ENCODE peak calls at places on chromosomes 16 and 17, in four cellular contexts. U is WTC11, J is K562, W is HepG2. Z is an unnamed sample.

GRCh38 chr17:81528384-81528650 is 140 bp downstream of the FSCN2 start:
- DNase-seq in U (no peak), J (no peak), W (no peak), Z (no peak)

GRCh38 chr16:13186813-13187212 is 285.4 kb downstream of the SHISA9 start:
- DNase-seq in U (peak), J (no peak), W (peak), Z (no peak)

GRCh38 chr16:68790130-68790761 is 53.1 kb upstream of the TANGO6 start:
- DNase-seq in U (peak), J (no peak), W (peak), Z (no peak)

GRCh38 chr17:29145289-29146058 is 34.7 kb downstream of the MYO18A start:
- DNase-seq in U (peak), J (peak), W (peak), Z (no peak)

GRCh38 chr16:69918241-69918640 is 32.9 kb upstream of the CLEC18A start:
- DNase-seq in U (no peak), J (no peak), W (no peak), Z (no peak)

GRCh38 chr17:75059369-75060345 is 12.6 kb downstream of the KCTD2 start:
- DNase-seq in U (no peak), J (no peak), W (peak), Z (no peak)

GRCh38 chr16:70660672-70661350 is 14.5 kb downstream of the IL34 start:
- DNase-seq in U (no peak), J (no peak), W (no peak), Z (no peak)

GRCh38 chr16:68227850-68228553 is 7.9 kb downstream of the ESRP2 start:
- DNase-seq in U (no peak), J (peak), W (no peak), Z (no peak)

GRCh38 chr17:79855331-79856124 is 16.3 kb upstream of the CBX4 start:
- DNase-seq in U (no peak), J (no peak), W (no peak), Z (no peak)

GRCh38 chr16:22357635-22357971 is 16.8 kb downstream of the CDR2 start:
- DNase-seq in U (no peak), J (no peak), W (no peak), Z (no peak)

GRCh38 chr16:52861614-52862022 is 191.1 kb downstream of the CHD9NB start:
- DNase-seq in U (peak), J (no peak), W (peak), Z (peak)

GRCh38 chr17:79073016-79073705 is 1.5 kb upstream of the ENGASE start:
- DNase-seq in U (no peak), J (no peak), W (no peak), Z (no peak)

GRCh38 chr16:48054881-48055601 is 100.8 kb downstream of the ABCC12 start:
- DNase-seq in U (peak), J (peak), W (peak), Z (peak)

GRCh38 chr17:48175692-48176450 is 68.3 kb downstream of the SNX11 start:
- DNase-seq in U (no peak), J (no peak), W (no peak), Z (no peak)

GRCh38 chr16:79274197-79274596 is 326.3 kb downstream of the MAF start:
- DNase-seq in U (no peak), J (no peak), W (no peak), Z (no peak)

GRCh38 chr17:34151081-34151480 is 104.0 kb upstream of the CCL2 start:
- DNase-seq in U (no peak), J (no peak), W (no peak), Z (no peak)

GRCh38 chr17:39270923-39271322 is 45.2 kb upstream of the STAC2 start:
- DNase-seq in U (no peak), J (no peak), W (no peak), Z (no peak)

GRCh38 chr17:44354582-44355309 is 8.9 kb downstream of the FAM171A2 start:
- DNase-seq in U (peak), J (peak), W (no peak), Z (peak)

GRCh38 chr16:70715860-70716357 is 30.1 kb upstream of the MTSS2 start:
- DNase-seq in U (no peak), J (no peak), W (no peak), Z (no peak)

GRCh38 chr17:77423589-77424451 is 283.1 kb downstream of the SEC14L1 start:
- DNase-seq in U (no peak), J (no peak), W (no peak), Z (no peak)

GRCh38 chr17:62644487-62645173 is 17.2 kb downstream of the MRC2 start:
- DNase-seq in U (peak), J (peak), W (peak), Z (peak)

GRCh38 chr16:915546-915945 is 55.2 kb downstream of the LMF1 start:
- DNase-seq in U (no peak), J (no peak), W (no peak), Z (no peak)

GRCh38 chr17:19541445-19541844 is 7.8 kb downstream of the SLC47A1 start:
- DNase-seq in U (no peak), J (no peak), W (no peak), Z (no peak)

GRCh38 chr16:15613676-15614075 is 29.3 kb downstream of the MARF1 start:
- DNase-seq in U (no peak), J (no peak), W (no peak), Z (no peak)

GRCh38 chr16:81313731-81314602 is 795 bp upstream of the GAN start:
- DNase-seq in U (peak), J (no peak), W (peak), Z (peak)

GRCh38 chr17:57945999-57946797 is 9.0 kb downstream of the CUEDC1 start:
- DNase-seq in U (no peak), J (no peak), W (no peak), Z (no peak)

GRCh38 chr16:87424260-87424659 is 32.1 kb downstream of the MAP1LC3B start:
- DNase-seq in U (no peak), J (no peak), W (no peak), Z (no peak)

GRCh38 chr16:68406458-68407041 is 41.8 kb downstream of the SMPD3 start:
- DNase-seq in U (no peak), J (no peak), W (no peak), Z (no peak)

GRCh38 chr17:18921912-18922451 is 30.0 kb upstream of the SLC5A10 start:
- DNase-seq in U (no peak), J (no peak), W (no peak), Z (no peak)

GRCh38 chr16:71426069-71426879 is 15.6 kb downstream of the TLE7 start:
- DNase-seq in U (peak), J (peak), W (peak), Z (peak)

GRCh38 chr16:13316008-13316407 is 414.6 kb downstream of the SHISA9 start:
- DNase-seq in U (no peak), J (no peak), W (no peak), Z (no peak)

DNA sequence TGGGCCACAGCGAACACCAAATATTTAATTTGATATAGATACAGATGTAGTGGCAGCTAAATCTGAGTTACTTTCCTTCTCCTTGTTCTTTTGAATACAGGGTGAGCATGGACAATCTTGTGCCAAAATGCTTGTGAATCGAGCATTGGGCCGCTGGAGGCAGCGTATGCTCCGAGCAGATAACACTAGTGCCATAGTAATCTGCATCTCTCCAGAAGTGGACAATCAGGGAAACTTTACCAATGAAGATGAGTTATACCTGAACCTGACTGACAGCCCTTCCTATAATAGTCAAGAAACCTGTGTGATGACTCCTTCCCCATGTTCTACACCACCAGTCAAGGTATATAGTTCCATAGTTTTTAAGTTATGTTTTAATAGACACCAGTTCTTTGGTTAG is 21.2 kb upstream of the BCAS3 start:
- DNase-seq in U (no peak), J (peak), W (no peak), Z (no peak)
- TF ChIP-seq ATF3 in U (no peak), J (no peak), W (no peak), Z (no peak)

GRCh38 chr17:11094377-11094776 is 146.6 kb upstream of the SHISA6 start:
- DNase-seq in U (no peak), J (no peak), W (no peak), Z (no peak)
- TF ChIP-seq ATF3 in U (no peak), J (no peak), W (no peak), Z (no peak)

GRCh38 chr17:5044630-5045029 is 9.4 kb upstream of the SLC52A1 start:
- DNase-seq in U (no peak), J (no peak), W (no peak), Z (no peak)
- TF ChIP-seq ATF3 in U (no peak), J (no peak), W (no peak), Z (no peak)

DNA sequence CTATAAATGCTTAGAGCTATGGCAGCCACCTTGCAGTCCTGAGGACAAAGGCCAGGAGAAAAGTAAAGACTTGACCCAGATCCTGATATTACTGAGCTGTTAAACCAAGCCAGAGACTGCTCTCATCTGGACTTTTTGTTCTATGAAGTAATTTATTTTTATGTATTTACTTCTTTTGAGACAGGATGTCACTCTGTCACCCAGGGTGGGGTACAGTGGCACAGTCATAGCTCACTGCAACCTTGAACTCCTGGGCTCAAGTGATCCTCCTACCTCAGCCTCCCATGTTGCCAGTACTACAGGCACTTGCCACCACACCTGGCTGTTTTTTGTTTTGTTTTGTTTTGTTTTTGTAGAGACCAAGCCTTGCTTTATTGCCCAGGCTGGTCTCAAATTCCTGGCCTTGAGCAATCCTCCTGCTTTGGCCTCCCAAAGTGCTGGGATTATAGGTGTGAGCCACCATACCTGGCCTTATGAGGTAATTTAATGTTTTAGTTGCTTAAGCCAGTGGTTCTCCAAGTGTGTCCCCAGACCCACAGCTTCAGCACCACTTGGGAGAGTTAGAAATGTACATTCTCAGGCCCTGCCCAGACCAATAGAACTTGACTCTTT is 112.1 kb downstream of the COPRS start:
- DNase-seq in U (no peak), J (no peak), W (no peak), Z (no peak)
- TF ChIP-seq ATF3 in U (no peak), J (no peak), W (no peak), Z (no peak)

GRCh38 chr16:57826040-57826434 is 23.7 kb upstream of the KIFC3 start:
- DNase-seq in U (no peak), J (no peak), W (no peak), Z (no peak)

GRCh38 chr16:57826706-57827625 is 24.7 kb upstream of the KIFC3 start:
- DNase-seq in U (no peak), J (no peak), W (peak), Z (no peak)

GRCh38 chr16:57829969-57830360 is 27.7 kb upstream of the KIFC3 start:
- DNase-seq in U (no peak), J (no peak), W (no peak), Z (no peak)

GRCh38 chr16:57830890-57831484 is 28.7 kb upstream of the KIFC3 start:
- DNase-seq in U (no peak), J (no peak), W (no peak), Z (no peak)

DNA sequence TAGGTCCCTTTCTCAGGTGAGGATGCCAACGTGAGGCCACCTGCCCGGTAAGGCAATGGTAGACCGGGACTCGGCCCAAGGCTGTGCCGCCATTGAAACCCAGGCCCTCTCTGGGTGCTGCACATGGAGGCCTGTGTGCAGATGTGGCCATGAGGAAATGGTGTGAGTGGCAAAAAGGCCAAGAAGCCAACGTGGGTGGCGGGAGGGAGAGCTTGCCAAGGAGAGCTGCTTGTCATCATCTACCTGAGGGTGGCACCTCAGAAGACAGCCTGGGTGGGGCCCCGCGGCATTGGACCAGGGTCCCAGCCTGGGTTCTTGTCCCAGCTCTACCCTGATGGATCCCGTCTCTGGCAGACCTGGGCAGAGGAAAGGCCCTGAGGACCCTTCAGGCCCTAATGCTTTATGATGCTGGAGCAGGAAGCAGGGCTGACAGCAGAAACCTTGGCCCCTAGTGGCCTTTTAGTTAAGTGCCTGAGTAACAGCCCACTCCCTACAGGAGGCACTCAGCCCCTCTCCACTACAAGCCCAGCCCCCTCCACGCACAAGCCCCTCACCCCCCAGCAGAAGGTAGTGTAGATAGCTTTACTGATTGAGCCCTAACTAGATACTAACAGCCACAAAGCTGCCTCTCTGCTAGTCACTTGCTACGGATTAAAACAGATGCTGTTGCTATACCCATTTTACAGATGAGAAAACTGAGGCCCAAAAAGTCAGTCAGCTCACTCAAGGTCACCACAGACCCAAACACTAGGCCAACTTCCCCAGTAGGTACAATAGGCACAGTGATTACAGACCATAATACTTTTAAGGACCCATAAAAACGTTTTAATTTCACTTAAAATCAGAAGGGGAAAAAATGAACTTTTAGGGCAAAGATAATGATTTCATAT is 26.2 kb upstream of the KIFC3 start:
- DNase-seq in U (no peak), J (peak), W (no peak), Z (no peak)
- TF ChIP-seq ATF3 in U (no peak), J (no peak), W (no peak), Z (no peak)